ENCODE peak calls at places on chromosome 18, in seven cellular contexts. Q is activated naive CD4-positive, alpha-beta T cell; H is T-helper 2 cell; R is hypothalamus; Y is EL; J is neuronal stem cell; Z is T47D. K is an unnamed sample.

GRCh38 chr18:51342815-51343214 is 145.3 kb upstream of the MEX3C start:
- DNase-seq in Q (no peak), H (no peak), R (no peak), Y (peak), J (no peak), Z (no peak), K (no peak)

GRCh38 chr18:79290876-79291275 is 104.9 kb upstream of the NFATC1 start:
- DNase-seq in Q (no peak), H (no peak), R (no peak), Y (no peak), J (no peak), Z (no peak), K (no peak)

GRCh38 chr18:3177902-3178687 is 41.7 kb downstream of the MYOM1 start:
- DNase-seq in Q (no peak), H (no peak), R (peak), Y (no peak), J (no peak), Z (no peak), K (no peak)

GRCh38 chr18:45416168-45416567 is 199.1 kb upstream of the SLC14A2 start:
- DNase-seq in Q (no peak), H (no peak), R (no peak), Y (no peak), J (no peak), Z (no peak), K (no peak)

GRCh38 chr18:9449987-9450386 is 25.3 kb upstream of the RALBP1 start:
- DNase-seq in Q (no peak), H (no peak), R (no peak), Y (no peak), J (no peak), Z (no peak), K (no peak)

GRCh38 chr18:9817725-9818422 is 67.9 kb upstream of the TXNDC2 start:
- DNase-seq in Q (no peak), H (no peak), R (no peak), Y (no peak), J (no peak), Z (no peak), K (no peak)

GRCh38 chr18:8307960-8308359 is 301.3 kb upstream of the RAB12 start:
- DNase-seq in Q (no peak), H (no peak), R (no peak), Y (no peak), J (no peak), Z (no peak), K (no peak)

GRCh38 chr18:73340135-73340934 is 472.5 kb upstream of the NETO1 start:
- DNase-seq in Q (no peak), H (no peak), R (no peak), Y (peak), J (no peak), Z (no peak), K (no peak)

GRCh38 chr18:11689031-11689971 is at the start of gene GNAL:
- DNase-seq in Q (peak), H (no peak), R (peak), Y (peak), J (peak), Z (peak), K (peak)

GRCh38 chr18:48897531-48897930 is 53.2 kb downstream of the SMAD7 start:
- DNase-seq in Q (no peak), H (no peak), R (no peak), Y (no peak), J (no peak), Z (no peak), K (no peak)

GRCh38 chr18:32300914-32301313 is 111.1 kb downstream of the MEP1B start:
- DNase-seq in Q (no peak), H (no peak), R (no peak), Y (no peak), J (no peak), Z (no peak), K (no peak)

GRCh38 chr18:52903858-52904257 is 563.9 kb downstream of the DCC start:
- DNase-seq in Q (no peak), H (no peak), R (peak), Y (no peak), J (peak), Z (peak), K (no peak)

GRCh38 chr18:623760-624620 is 27.2 kb downstream of the CLUL1 start:
- DNase-seq in Q (peak), H (no peak), R (peak), Y (peak), J (peak), Z (peak), K (peak)

GRCh38 chr18:26813043-26813442 is 52.5 kb downstream of the AQP4 start:
- DNase-seq in Q (no peak), H (no peak), R (no peak), Y (peak), J (no peak), Z (peak), K (no peak)

GRCh38 chr18:63016270-63016669 is 300.9 kb downstream of the PHLPP1 start:
- DNase-seq in Q (peak), H (no peak), R (peak), Y (peak), J (peak), Z (peak), K (peak)

GRCh38 chr18:41324020-41324791 is 630.8 kb upstream of the PIK3C3 start:
- DNase-seq in Q (no peak), H (no peak), R (no peak), Y (no peak), J (no peak), Z (no peak), K (no peak)

GRCh38 chr18:57428221-57429150 is 6.7 kb upstream of the ONECUT2 start:
- DNase-seq in Q (no peak), H (no peak), R (no peak), Y (no peak), J (peak), Z (no peak), K (no peak)

GRCh38 chr18:78781601-78781960 is 198.0 kb upstream of the SALL3 start:
- DNase-seq in Q (no peak), H (no peak), R (no peak), Y (no peak), J (no peak), Z (no peak), K (no peak)

GRCh38 chr18:50830544-50830943 is 10.7 kb upstream of the MRO start:
- DNase-seq in Q (no peak), H (no peak), R (no peak), Y (no peak), J (no peak), Z (no peak), K (no peak)

GRCh38 chr18:21949326-21950015 is 208.9 kb downstream of the MIB1 start:
- DNase-seq in Q (no peak), H (no peak), R (no peak), Y (no peak), J (no peak), Z (no peak), K (no peak)

GRCh38 chr18:13910501-13910900 is 4.8 kb downstream of the MC2R start:
- DNase-seq in Q (no peak), H (no peak), R (no peak), Y (no peak), J (no peak), Z (no peak), K (no peak)

GRCh38 chr18:21191596-21192307 is 50.3 kb upstream of the GREB1L start:
- DNase-seq in Q (no peak), H (no peak), R (peak), Y (peak), J (no peak), Z (peak), K (peak)

GRCh38 chr18:22551536-22552151 is 133.9 kb upstream of the CTAGE1 start:
- DNase-seq in Q (no peak), H (no peak), R (no peak), Y (peak), J (no peak), Z (no peak), K (peak)

GRCh38 chr18:62717059-62717849 is 1.9 kb downstream of the PHLPP1 start:
- DNase-seq in Q (peak), H (peak), R (peak), Y (peak), J (no peak), Z (peak), K (peak)

GRCh38 chr18:79607361-79607930 is 72.2 kb upstream of the CTDP1 start:
- DNase-seq in Q (no peak), H (no peak), R (no peak), Y (no peak), J (no peak), Z (no peak), K (no peak)

K was measured in hepatic stellate cell.